ENCODE peak calls at places on chromosome 1, in six cellular contexts. M is WTC11, Y is A549, A is K562, W is H1, O is HepG2. N is an unnamed sample.

GRCh38 chr1:6419397-6419802 is 319 bp downstream of the HES2 start:
- DNase-seq in Y (no peak), M (peak), W (no peak), O (no peak), A (no peak), N (no peak)

GRCh38 chr1:34758751-34759150 is 789 bp upstream of the GJB4 start:
- DNase-seq in M (no peak), O (no peak), A (no peak), W (no peak), Y (no peak), N (no peak)

GRCh38 chr1:228463009-228463558 is 24.1 kb upstream of the RNF187 start:
- DNase-seq in A (no peak), Y (no peak), W (no peak), O (no peak), M (no peak), N (no peak)

GRCh38 chr1:201226859-201227488 is 36.4 kb downstream of the IGFN1 start:
- DNase-seq in W (no peak), O (no peak), A (no peak), Y (no peak), M (no peak), N (no peak)

GRCh38 chr1:40772146-40772770 is 11.3 kb upstream of the KCNQ4 start:
- DNase-seq in O (no peak), M (no peak), W (no peak), A (no peak), Y (no peak), N (no peak)

GRCh38 chr1:184929711-184930202 is 44.6 kb downstream of the NIBAN1 start:
- DNase-seq in M (no peak), Y (no peak), O (no peak), A (peak), W (no peak), N (no peak)

GRCh38 chr1:38041941-38042834 is 4.4 kb downstream of the POU3F1 start:
- DNase-seq in A (no peak), O (no peak), M (no peak), W (no peak), Y (no peak), N (no peak)

GRCh38 chr1:232553050-232553754 is 76.7 kb downstream of the SIPA1L2 start:
- DNase-seq in M (no peak), W (no peak), Y (no peak), O (no peak), A (no peak), N (peak)

GRCh38 chr1:247281001-247281574 is 25.2 kb downstream of the VN1R5 start:
- DNase-seq in W (no peak), A (peak), O (no peak), M (no peak), Y (no peak), N (no peak)

GRCh38 chr1:182193908-182194550 is 132.5 kb upstream of the ZNF648 start:
- DNase-seq in M (no peak), W (no peak), O (no peak), Y (no peak), A (no peak), N (no peak)

GRCh38 chr1:245807306-245807705 is 652.5 kb downstream of the KIF26B start:
- DNase-seq in W (no peak), O (no peak), Y (no peak), A (no peak), M (no peak), N (no peak)

GRCh38 chr1:46466477-46467182 is 23.0 kb upstream of the DMBX1 start:
- DNase-seq in O (no peak), A (no peak), W (no peak), M (peak), Y (peak), N (no peak)

GRCh38 chr1:39065542-39065941 is 39.4 kb downstream of the NDUFS5 start:
- DNase-seq in Y (no peak), M (no peak), O (no peak), A (no peak), W (no peak), N (no peak)

GRCh38 chr1:92095868-92096267 is 15.7 kb downstream of the BTBD8 start:
- DNase-seq in M (no peak), Y (no peak), A (no peak), O (no peak), W (no peak), N (no peak)

GRCh38 chr1:172934417-172934762 is 116.4 kb downstream of the TNFSF18 start:
- DNase-seq in A (no peak), Y (no peak), W (no peak), O (no peak), M (no peak), N (no peak)

GRCh38 chr1:205907794-205908193 is 35.5 kb downstream of the SLC26A9 start:
- DNase-seq in W (no peak), Y (no peak), A (peak), O (no peak), M (peak), N (peak)

GRCh38 chr1:84365225-84366221 is 32.8 kb upstream of the DNASE2B start:
- DNase-seq in A (peak), Y (peak), W (no peak), O (peak), M (no peak), N (peak)

GRCh38 chr1:165645654-165646366 is 14.8 kb downstream of the MGST3 start:
- DNase-seq in M (no peak), Y (peak), W (no peak), O (peak), A (peak), N (no peak)

GRCh38 chr1:19488136-19488535 is 2.8 kb upstream of the CAPZB start:
- DNase-seq in A (no peak), W (no peak), O (no peak), Y (no peak), M (no peak), N (no peak)

GRCh38 chr1:24776821-24777220 is 31.6 kb downstream of the CLIC4 start:
- DNase-seq in A (no peak), Y (no peak), O (no peak), W (no peak), M (no peak), N (no peak)

GRCh38 chr1:109802136-109802900 is 38.6 kb upstream of the EPS8L3 start:
- DNase-seq in Y (no peak), M (no peak), A (no peak), O (no peak), W (no peak), N (no peak)

GRCh38 chr1:228743405-228743804 is 8.1 kb downstream of the RHOU start:
- DNase-seq in O (no peak), A (no peak), W (no peak), M (no peak), Y (no peak), N (no peak)

GRCh38 chr1:116904791-116905320 is 4.9 kb upstream of the PTGFRN start:
- DNase-seq in M (no peak), Y (no peak), W (no peak), A (no peak), O (no peak), N (no peak)

GRCh38 chr1:57204091-57204490 is 219.8 kb downstream of the DAB1 start:
- DNase-seq in Y (no peak), M (no peak), O (no peak), W (no peak), A (no peak), N (no peak)

GRCh38 chr1:29648026-29648425 is 411.7 kb downstream of the PTPRU start:
- DNase-seq in O (no peak), Y (no peak), M (no peak), A (no peak), W (no peak), N (no peak)

GRCh38 chr1:29649375-29650040 is 413.2 kb downstream of the PTPRU start:
- DNase-seq in M (no peak), Y (no peak), O (no peak), A (peak), W (no peak), N (no peak)

GRCh38 chr1:29646161-29646775 is 409.9 kb downstream of the PTPRU start:
- DNase-seq in A (no peak), Y (no peak), M (no peak), W (no peak), O (no peak), N (no peak)

GRCh38 chr1:29648798-29649374 is 412.6 kb downstream of the PTPRU start:
- DNase-seq in W (no peak), Y (no peak), A (no peak), O (no peak), M (no peak), N (no peak)

GRCh38 chr1:29647581-29647980 is 411.3 kb downstream of the PTPRU start:
- DNase-seq in M (no peak), W (no peak), O (no peak), A (no peak), Y (no peak), N (no peak)
- TF ChIP-seq JUN in M (no peak), W (no peak), O (no peak), A (no peak), Y (no peak), N (no peak)

DNA sequence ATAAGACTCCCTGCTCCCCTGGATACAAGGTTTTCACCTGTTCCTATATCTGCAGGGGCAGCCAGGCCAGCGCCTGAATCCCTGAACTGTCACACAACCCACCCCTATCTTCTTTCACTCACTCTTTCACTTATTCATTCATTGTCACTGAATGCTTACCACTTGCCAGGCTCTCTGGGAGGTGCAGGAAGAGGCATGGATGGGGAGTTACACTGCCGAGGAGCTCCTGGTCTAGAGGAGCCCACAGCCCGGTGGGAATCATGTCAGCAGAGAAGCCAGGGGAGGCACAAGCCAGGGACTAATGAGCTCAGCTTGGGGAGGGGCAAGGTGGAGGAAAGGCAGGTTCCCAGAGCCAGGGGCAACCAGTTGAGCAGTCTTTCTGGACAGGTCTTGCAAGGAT is 155.8 kb downstream of the TRABD2B start:
- DNase-seq in O (no peak), M (no peak), Y (no peak), A (no peak), W (no peak), N (no peak)
- TF ChIP-seq JUN in O (no peak), M (no peak), Y (no peak), A (no peak), W (no peak), N (no peak)

GRCh38 chr1:60488857-60489256 is 415.3 kb upstream of the C1orf87 start:
- DNase-seq in A (no peak), O (no peak), Y (no peak), M (no peak), W (no peak), N (no peak)
- TF ChIP-seq JUN in A (no peak), O (no peak), Y (no peak), M (no peak), W (no peak), N (no peak)

DNA sequence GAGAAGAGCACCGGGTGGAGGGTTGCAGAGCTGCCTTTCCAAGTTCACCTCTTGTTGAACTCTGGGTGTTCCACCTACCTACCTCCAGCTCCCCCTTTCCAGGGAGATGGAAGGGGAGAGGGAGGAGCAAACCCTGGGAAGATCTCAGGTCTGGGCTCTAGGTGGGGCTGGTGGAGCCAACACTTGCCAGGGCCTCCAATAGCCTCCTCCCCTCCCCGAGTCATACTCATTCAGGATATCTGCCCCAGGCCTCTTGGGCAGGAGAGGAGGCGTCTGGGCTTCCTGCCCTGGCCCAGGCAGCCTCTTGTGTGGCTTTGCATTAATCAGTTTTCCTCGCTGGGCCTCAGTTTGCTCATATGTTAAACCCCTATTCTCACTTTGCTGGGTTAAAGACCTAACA is 13.4 kb downstream of the RAP1GAP start:
- DNase-seq in M (peak), Y (peak), A (peak), W (peak), O (peak), N (no peak)
- TF ChIP-seq JUN in M (no peak), Y (no peak), A (no peak), W (no peak), O (no peak), N (no peak)

GRCh38 chr1:210556475-210556874 is 227.8 kb downstream of the HHAT start:
- DNase-seq in W (no peak), Y (no peak), A (no peak), O (no peak), M (no peak), N (no peak)

GRCh38 chr1:210557426-210558077 is 228.8 kb downstream of the HHAT start:
- DNase-seq in W (no peak), A (peak), Y (no peak), M (no peak), O (no peak), N (no peak)

GRCh38 chr1:210554382-210554781 is 225.7 kb downstream of the HHAT start:
- DNase-seq in M (no peak), W (no peak), Y (no peak), A (no peak), O (no peak), N (no peak)

GRCh38 chr1:210558302-210558701 is 229.6 kb downstream of the HHAT start:
- DNase-seq in A (peak), M (no peak), O (no peak), W (no peak), Y (no peak), N (no peak)
- TF ChIP-seq JUN in A (no peak), M (no peak), O (no peak), W (no peak), Y (no peak), N (no peak)

GRCh38 chr1:156860113-156860638 is 489 bp upstream of the NTRK1 start:
- DNase-seq in M (peak), W (no peak), Y (peak), A (peak), O (no peak), N (peak)

GRCh38 chr1:156858959-156859522 is at the start of gene INSRR:
- DNase-seq in O (no peak), A (peak), Y (no peak), M (no peak), W (no peak), N (no peak)

GRCh38 chr1:156862602-156863599 is 2.2 kb downstream of the NTRK1 start:
- DNase-seq in M (no peak), W (no peak), O (no peak), A (peak), Y (no peak), N (no peak)

GRCh38 chr1:156859523-156860112 is 701 bp upstream of the INSRR start:
- DNase-seq in A (no peak), O (no peak), M (no peak), W (no peak), Y (no peak), N (peak)

GRCh38 chr1:156860639-156861423 is at the start of gene NTRK1:
- DNase-seq in A (peak), M (peak), Y (peak), O (no peak), W (no peak), N (peak)
- TF ChIP-seq JUN in A (no peak), M (no peak), Y (no peak), O (no peak), W (no peak), N (no peak)

DNA sequence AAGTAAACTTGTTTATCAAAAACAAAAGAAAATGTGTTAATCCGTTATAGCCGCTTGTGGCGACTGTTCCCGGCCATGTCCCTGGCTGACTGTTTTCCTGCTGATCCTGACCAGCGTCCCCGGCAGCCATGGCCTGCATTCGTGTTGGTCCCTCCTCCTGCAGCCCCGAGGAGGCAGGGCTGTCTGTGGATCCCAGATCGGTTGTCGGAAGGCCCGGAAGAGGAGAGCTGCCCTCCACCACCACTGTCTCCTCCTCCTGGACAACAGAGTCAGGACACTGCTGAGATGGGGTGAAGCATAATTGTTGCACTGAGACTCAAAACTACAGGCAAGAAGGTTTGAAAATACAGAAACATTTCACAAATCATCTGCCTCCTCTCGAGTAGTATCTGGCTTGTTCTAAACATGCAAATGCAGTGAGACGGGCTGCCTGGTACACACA is 3.6 kb upstream of the MXRA8 start:
- DNase-seq in M (peak), O (peak), A (no peak), W (no peak), Y (no peak), N (no peak)
- TF ChIP-seq JUN in M (no peak), O (no peak), A (no peak), W (no peak), Y (no peak), N (no peak)

N was measured in endothelial cell of umbilical vein.